ENCODE peak calls at places on chromosome 13, in five cellular contexts. R, S, N, T and V are unnamed samples.

GRCh38 chr13:48816696-48817095 is 159.0 kb upstream of the FNDC3A start:
- DNase-seq in S (no peak), N (no peak), T (no peak), R (peak), V (no peak)

GRCh38 chr13:24618219-24618955 is 61.8 kb upstream of the ATP12A start:
- DNase-seq in R (no peak), N (no peak), S (no peak), T (peak), V (no peak)

GRCh38 chr13:109862627-109863026 is 76.2 kb upstream of the IRS2 start:
- DNase-seq in T (no peak), S (no peak), N (peak), R (peak), V (no peak)

GRCh38 chr13:108304170-108305068 is 34.9 kb downstream of the TNFSF13B start:
- DNase-seq in N (no peak), S (peak), T (no peak), R (no peak), V (no peak)

GRCh38 chr13:65921933-65922332 is 1308.2 kb downstream of the PCDH9 start:
- DNase-seq in T (no peak), S (no peak), N (no peak), R (no peak), V (no peak)

GRCh38 chr13:31328549-31329229 is 128.9 kb downstream of the B3GLCT start:
- DNase-seq in T (no peak), R (peak), N (no peak), S (no peak), V (no peak)

GRCh38 chr13:114151565-114152284 is 19.3 kb upstream of the RASA3 start:
- DNase-seq in S (no peak), T (no peak), R (no peak), N (no peak), V (peak)

GRCh38 chr13:73288596-73288995 is 229.8 kb downstream of the KLF5 start:
- DNase-seq in S (no peak), T (no peak), N (no peak), R (no peak), V (peak)

GRCh38 chr13:97359181-97360057 is 74.5 kb upstream of the RAP2A start:
- DNase-seq in T (peak), S (peak), N (peak), R (peak), V (peak)

GRCh38 chr13:68304287-68304893 is 1074.3 kb upstream of the PCDH9 start:
- DNase-seq in T (no peak), R (no peak), N (peak), S (peak), V (no peak)

GRCh38 chr13:97318532-97318931 is 96.4 kb downstream of the MBNL2 start:
- DNase-seq in S (no peak), T (no peak), R (peak), N (no peak), V (no peak)

GRCh38 chr13:48393030-48393697 is 19.7 kb downstream of the LPAR6 start:
- DNase-seq in T (no peak), N (no peak), S (no peak), R (no peak), V (no peak)

GRCh38 chr13:63107163-63107935 is 1691.7 kb upstream of the PCDH20 start:
- DNase-seq in T (no peak), N (no peak), R (peak), S (no peak), V (no peak)

GRCh38 chr13:98751397-98752110 is 918 bp downstream of the SLC15A1 start:
- DNase-seq in S (no peak), N (peak), R (peak), T (no peak), V (no peak)

GRCh38 chr13:46388846-46389245 is 1.8 kb upstream of the RUBCNL start:
- DNase-seq in T (no peak), N (no peak), S (no peak), R (no peak), V (no peak)

GRCh38 chr13:70310720-70311119 is 202.5 kb upstream of the KLHL1 start:
- DNase-seq in S (peak), R (no peak), N (no peak), T (no peak), V (peak)

GRCh38 chr13:30832845-30833332 is 73.2 kb upstream of the MEDAG start:
- DNase-seq in R (no peak), S (peak), N (no peak), T (no peak), V (peak)

GRCh38 chr13:109160357-109160756 is 530.9 kb downstream of the MYO16 start:
- DNase-seq in R (no peak), T (no peak), S (no peak), N (no peak), V (no peak)

GRCh38 chr13:110669036-110669435 is 36.9 kb downstream of the CARS2 start:
- DNase-seq in S (no peak), R (no peak), N (no peak), T (no peak), V (no peak)

GRCh38 chr13:100694722-100695644 is 20.4 kb upstream of the TMTC4 start:
- DNase-seq in R (peak), T (no peak), S (peak), N (peak), V (peak)

GRCh38 chr13:75256922-75257321 is 225.0 kb downstream of the TBC1D4 start:
- DNase-seq in T (no peak), R (no peak), S (no peak), N (no peak), V (peak)

GRCh38 chr13:25372275-25373081 is 704 bp downstream of the ATP8A2 start:
- DNase-seq in T (no peak), R (no peak), N (no peak), S (no peak), V (no peak)